ENCODE peak calls at places on chromosomes 1 and 21, in four cellular contexts. S is PC-9, J is OCI-LY7, Q is right cardiac atrium. D is an unnamed sample.

GRCh38 chr21:40567511-40567910 is 279.4 kb downstream of the DSCAM start:
- DNase-seq in J (no peak), S (no peak), Q (no peak), D (no peak)

GRCh38 chr1:87863317-87863716 is 534.6 kb downstream of the LMO4 start:
- DNase-seq in Q (no peak), S (no peak), J (no peak), D (no peak)

GRCh38 chr1:36890776-36891175 is 143.5 kb downstream of the GRIK3 start:
- DNase-seq in J (no peak), Q (no peak), S (no peak), D (no peak)

GRCh38 chr1:1779691-1780597 is 1.7 kb upstream of the NADK start:
- DNase-seq in S (peak; percentile 69), Q (peak; percentile 51), J (peak; percentile 90), D (peak; percentile 82)

GRCh38 chr21:22791986-22792560 is 1793.9 kb downstream of the NCAM2 start:
- DNase-seq in Q (no peak), J (peak; percentile 64), S (no peak), D (no peak)

GRCh38 chr1:105544475-105544874 is 1512.0 kb upstream of the PRMT6 start:
- DNase-seq in J (no peak), Q (no peak), S (no peak), D (no peak)

GRCh38 chr1:236645016-236645680 is 40.8 kb upstream of the HEATR1 start:
- DNase-seq in S (no peak), J (no peak), Q (no peak), D (no peak)

GRCh38 chr1:29784276-29785136 is 548.2 kb downstream of the PTPRU start:
- DNase-seq in Q (no peak), J (no peak), S (no peak), D (no peak)

GRCh38 chr21:35102488-35103407 is 53.6 kb upstream of the RUNX1 start:
- DNase-seq in Q (no peak), J (peak; percentile 80), S (no peak), D (peak; percentile 61)

GRCh38 chr1:183461350-183461749 is 10.9 kb upstream of the SMG7 start:
- DNase-seq in S (peak; percentile 83), J (no peak), Q (peak; percentile 14), D (no peak)

GRCh38 chr1:163537809-163538208 is 216.1 kb downstream of the NUF2 start:
- DNase-seq in J (no peak), S (no peak), Q (no peak), D (no peak)

GRCh38 chr21:39712976-39713375 is 32.0 kb upstream of the IGSF5 start:
- DNase-seq in Q (no peak), S (no peak), J (no peak), D (no peak)

GRCh38 chr1:160544647-160545046 is 21.6 kb upstream of the SLAMF6 start:
- DNase-seq in Q (no peak), S (no peak), J (peak; percentile 79), D (no peak)

GRCh38 chr1:162551969-162552683 is 9.4 kb upstream of the UAP1 start:
- DNase-seq in J (no peak), S (no peak), Q (no peak), D (no peak)

GRCh38 chr1:217506878-217507277 is 124.0 kb downstream of the GPATCH2 start:
- DNase-seq in J (no peak), S (peak; percentile 61), Q (no peak), D (no peak)

GRCh38 chr21:31558839-31559367 is 100.6 kb upstream of the SOD1 start:
- DNase-seq in S (peak; percentile 85), J (peak; percentile 97), Q (peak; percentile 93), D (peak; percentile 77)

GRCh38 chr1:202002447-202002846 is 7.9 kb upstream of the ELF3 start:
- DNase-seq in J (no peak), S (no peak), Q (no peak), D (no peak)

GRCh38 chr1:41650176-41650519 is 165.7 kb upstream of the EDN2 start:
- DNase-seq in S (no peak), J (no peak), Q (peak; percentile 42), D (peak; percentile 78)

GRCh38 chr1:199612976-199613774 is 414.3 kb upstream of the NR5A2 start:
- DNase-seq in Q (no peak), S (peak; percentile 93), J (peak; percentile 3), D (no peak)

GRCh38 chr1:38083541-38083940 is 36.9 kb upstream of the POU3F1 start:
- DNase-seq in Q (no peak), S (no peak), J (no peak), D (no peak)

GRCh38 chr1:229221106-229222019 is 49.5 kb upstream of the RAB4A start:
- DNase-seq in Q (no peak), J (no peak), S (peak; percentile 92), D (peak; percentile 52)

GRCh38 chr1:4749406-4749805 is 95.0 kb downstream of the AJAP1 start:
- DNase-seq in J (no peak), Q (no peak), S (no peak), D (no peak)

DNA sequence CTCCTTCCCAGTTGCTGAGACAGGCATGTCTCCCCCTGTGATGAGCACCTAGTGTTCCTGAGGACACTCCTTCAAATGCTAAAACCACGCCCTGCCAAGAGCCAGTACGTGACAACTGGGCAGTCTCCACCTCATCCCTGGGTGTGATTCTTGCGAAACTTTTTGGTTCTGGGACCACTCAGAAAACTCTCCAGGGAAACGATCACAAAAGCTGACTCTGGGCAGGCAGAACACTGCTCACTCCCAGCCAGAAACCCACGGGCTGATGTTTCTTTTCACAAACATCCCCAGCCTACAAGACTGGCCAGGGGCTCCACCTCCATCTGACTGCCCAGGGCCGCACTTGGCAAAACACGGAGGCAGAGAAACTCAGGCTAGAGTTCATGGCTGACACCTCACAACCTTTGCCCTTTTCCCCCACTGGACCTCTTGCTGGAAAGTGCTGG is 24.4 kb downstream of the DHRS3 start:
- DNase-seq in J (no peak), S (no peak), Q (peak; percentile 78), D (no peak)
- H3K4me3 ChIP-seq in J (no peak overlapping the region), S (no peak overlapping the region), Q (no peak overlapping the region), D (no peak overlapping the region)

GRCh38 chr1:13703558-13704485 is 3.8 kb downstream of the PRDM2 start:
- DNase-seq in Q (no peak), S (no peak), J (no peak), D (no peak)

GRCh38 chr1:13706058-13706457 is 6.1 kb downstream of the PRDM2 start:
- DNase-seq in Q (no peak), S (no peak), J (no peak), D (no peak)

GRCh38 chr1:13707211-13707610 is 7.2 kb downstream of the PRDM2 start:
- DNase-seq in J (no peak), S (no peak), Q (no peak), D (no peak)

GRCh38 chr1:13710097-13710496 is 10.1 kb downstream of the PRDM2 start:
- DNase-seq in S (no peak), J (no peak), Q (no peak), D (no peak)

DNA sequence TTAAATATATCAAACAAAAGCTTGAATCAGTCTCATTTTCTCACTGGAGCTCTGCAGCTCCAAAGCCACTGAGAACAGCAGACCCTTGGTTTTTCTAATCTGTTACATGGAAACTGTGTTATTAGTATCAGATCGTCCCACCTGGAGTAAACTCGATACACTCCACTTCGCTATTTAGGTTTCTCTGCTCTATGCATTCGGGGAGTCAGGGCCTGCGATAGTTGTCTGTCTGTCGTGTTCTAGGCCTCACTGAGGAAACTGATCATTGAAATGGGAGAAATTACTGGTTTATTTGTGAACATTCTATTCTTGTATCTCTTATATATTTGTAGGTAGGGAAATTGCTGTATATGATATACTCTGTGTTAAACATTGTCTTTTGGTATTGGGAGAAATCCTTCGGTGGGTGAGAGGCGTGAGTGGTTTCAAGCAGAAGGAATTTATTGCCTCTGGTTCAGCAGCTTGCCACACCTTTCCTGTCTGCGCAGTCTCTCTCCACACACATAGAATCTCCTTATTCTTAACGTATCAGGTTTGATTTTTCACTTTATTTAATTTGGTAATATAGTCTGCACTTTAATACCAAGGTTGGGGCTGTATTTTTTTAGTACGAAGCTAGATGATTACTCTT is 8.5 kb downstream of the PRDM2 start:
- DNase-seq in Q (no peak), S (no peak), J (no peak), D (no peak)
- H3K4me3 ChIP-seq in Q (no peak overlapping the region), S (no peak overlapping the region), J (no peak overlapping the region), D (no peak overlapping the region)

GRCh38 chr1:60342569-60342968 is 269.0 kb upstream of the C1orf87 start:
- DNase-seq in Q (no peak), S (no peak), J (no peak), D (no peak)
- H3K4me3 ChIP-seq in Q (no peak overlapping the region), S (no peak overlapping the region), J (no peak overlapping the region), D (no peak overlapping the region)

GRCh38 chr1:58497499-58497898 is 49.0 kb downstream of the OMA1 start:
- DNase-seq in Q (no peak), S (no peak), J (no peak), D (no peak)
- H3K4me3 ChIP-seq in Q (no peak overlapping the region), S (no peak overlapping the region), J (no peak overlapping the region), D (no peak overlapping the region)

DNA sequence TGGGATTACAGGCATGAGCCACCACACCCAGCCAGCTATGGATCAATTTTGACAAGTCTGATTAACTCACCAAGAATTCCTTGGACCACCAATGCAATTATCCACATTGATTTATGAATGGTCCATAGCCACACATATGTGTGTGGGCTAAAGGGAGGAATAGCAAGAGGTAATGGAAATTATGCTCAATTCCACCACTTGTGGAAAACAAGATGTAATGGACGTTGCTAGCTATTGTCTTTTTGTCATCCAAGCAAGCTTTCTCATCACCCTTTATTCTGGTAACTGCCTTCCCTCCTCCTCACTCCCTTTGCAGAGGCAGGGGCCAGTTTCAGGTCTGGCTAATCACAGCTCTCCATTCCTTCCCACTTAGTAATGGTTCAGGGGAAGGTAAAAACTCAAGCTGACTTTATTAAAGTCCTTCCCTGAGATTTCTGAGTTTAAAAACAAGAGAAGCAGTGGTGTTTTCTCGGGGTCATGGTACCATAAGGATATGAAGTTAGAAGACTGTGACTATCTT is 24.7 kb upstream of the RAB3GAP2 start:
- DNase-seq in Q (no peak), S (no peak), J (no peak), D (no peak)
- H3K4me3 ChIP-seq in Q (no peak overlapping the region), S (no peak overlapping the region), J (no peak overlapping the region), D (no peak overlapping the region)

GRCh38 chr1:165632491-165632890 is 1.5 kb downstream of the MGST3 start:
- DNase-seq in Q (no peak), S (no peak), J (no peak), D (no peak)
- H3K4me3 ChIP-seq in Q (peak overlapping the region; percentile 92), S (peak overlapping the region; percentile 75), J (peak overlapping the region; percentile 88), D (peak overlapping the region; percentile 95)

DNA sequence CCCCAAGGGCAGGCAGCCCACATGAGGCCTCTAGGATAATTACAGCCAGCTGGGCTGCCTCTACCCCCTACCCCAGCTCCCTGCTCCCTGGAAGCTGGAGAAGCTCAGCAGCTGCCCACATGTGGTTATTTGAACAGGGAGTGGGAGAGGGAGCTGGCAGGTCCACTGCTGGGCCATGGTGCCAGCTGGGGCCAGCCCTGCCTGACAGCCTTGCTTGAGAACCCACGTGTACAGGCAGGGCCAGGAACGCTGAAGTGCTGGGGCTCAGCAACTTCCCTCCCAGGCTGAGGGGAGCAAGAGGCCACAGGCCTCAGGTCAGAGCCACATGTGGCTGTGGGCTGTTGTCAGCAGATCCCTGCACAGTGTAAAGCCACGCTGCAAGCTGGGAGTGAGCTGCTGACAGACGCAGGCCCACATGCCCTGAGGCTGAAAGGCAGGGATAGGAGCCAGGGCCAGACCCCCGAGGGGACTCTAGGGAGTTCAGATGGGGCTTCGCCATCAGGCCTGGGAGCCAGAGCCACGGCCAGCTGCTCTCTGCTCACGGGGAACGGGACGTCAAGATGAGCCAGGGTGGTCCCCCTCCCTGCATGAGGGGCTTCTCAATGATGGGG is 129.0 kb downstream of the SYF2 start:
- DNase-seq in S (no peak), J (no peak), Q (no peak), D (no peak)
- H3K4me3 ChIP-seq in S (no peak overlapping the region), J (no peak overlapping the region), Q (no peak overlapping the region), D (no peak overlapping the region)